ENCODE peak calls at places on chromosomes 11 and 22, in seven cellular contexts. One of them, this sample, is unnamed.

GRCh38 chr11:66081505-66081904 is 11.4 kb downstream of the PACS1 start:
- DNase-seq in endothelial cell of umbilical vein: peak
- DNase-seq in A549: no peak
- DNase-seq in GM12878: no peak
- DNase-seq in WTC11: no peak
- DNase-seq in K562: peak
- DNase-seq in HCT116: no peak
- DNase-seq in this sample: peak

GRCh38 chr11:111918390-111919256 is at the start of gene C11orf52:
- DNase-seq in GM12878: no peak
- DNase-seq in A549: no peak
- DNase-seq in endothelial cell of umbilical vein: peak
- DNase-seq in K562: peak
- DNase-seq in HCT116: peak
- DNase-seq in WTC11: peak
- DNase-seq in this sample: no peak

GRCh38 chr11:101362643-101363042 is 221.2 kb downstream of the TRPC6 start:
- DNase-seq in HCT116: no peak
- DNase-seq in K562: no peak
- DNase-seq in GM12878: no peak
- DNase-seq in WTC11: no peak
- DNase-seq in A549: no peak
- DNase-seq in endothelial cell of umbilical vein: no peak
- DNase-seq in this sample: no peak

GRCh38 chr22:22552630-22553029 is 6.4 kb downstream of the PRAME start:
- DNase-seq in endothelial cell of umbilical vein: no peak
- DNase-seq in WTC11: peak
- DNase-seq in A549: no peak
- DNase-seq in K562: peak
- DNase-seq in GM12878: no peak
- DNase-seq in HCT116: no peak
- DNase-seq in this sample: peak

GRCh38 chr11:45094958-45095690 is 51.3 kb upstream of the PRDM11 start:
- DNase-seq in HCT116: no peak
- DNase-seq in K562: no peak
- DNase-seq in GM12878: no peak
- DNase-seq in A549: no peak
- DNase-seq in endothelial cell of umbilical vein: no peak
- DNase-seq in WTC11: no peak
- DNase-seq in this sample: no peak

GRCh38 chr11:34789196-34789834 is 126.9 kb downstream of the APIP start:
- DNase-seq in endothelial cell of umbilical vein: no peak
- DNase-seq in HCT116: no peak
- DNase-seq in A549: no peak
- DNase-seq in WTC11: no peak
- DNase-seq in K562: no peak
- DNase-seq in GM12878: no peak
- DNase-seq in this sample: no peak

GRCh38 chr11:77047007-77047927 is 13.1 kb downstream of the B3GNT6 start:
- DNase-seq in GM12878: peak
- DNase-seq in K562: peak
- DNase-seq in WTC11: peak
- DNase-seq in HCT116: peak
- DNase-seq in endothelial cell of umbilical vein: peak
- DNase-seq in A549: peak
- DNase-seq in this sample: peak

GRCh38 chr22:38789606-38790005 is 4.3 kb downstream of the DNAL4 start:
- DNase-seq in WTC11: no peak
- DNase-seq in GM12878: no peak
- DNase-seq in K562: no peak
- DNase-seq in endothelial cell of umbilical vein: no peak
- DNase-seq in A549: no peak
- DNase-seq in HCT116: no peak
- DNase-seq in this sample: no peak

GRCh38 chr22:43923191-43923590 is 414 bp upstream of the PNPLA3 start:
- DNase-seq in HCT116: no peak
- DNase-seq in K562: no peak
- DNase-seq in endothelial cell of umbilical vein: peak
- DNase-seq in WTC11: no peak
- DNase-seq in A549: no peak
- DNase-seq in GM12878: no peak
- DNase-seq in this sample: peak

GRCh38 chr11:94968334-94968958 is 4.9 kb downstream of the CWC15 start:
- DNase-seq in K562: no peak
- DNase-seq in A549: no peak
- DNase-seq in WTC11: no peak
- DNase-seq in endothelial cell of umbilical vein: peak
- DNase-seq in GM12878: no peak
- DNase-seq in HCT116: no peak
- DNase-seq in this sample: peak

GRCh38 chr11:95338430-95338991 is 107.5 kb upstream of the SESN3 start:
- DNase-seq in K562: peak
- DNase-seq in A549: no peak
- DNase-seq in WTC11: no peak
- DNase-seq in endothelial cell of umbilical vein: peak
- DNase-seq in GM12878: no peak
- DNase-seq in HCT116: no peak
- DNase-seq in this sample: no peak

GRCh38 chr11:72301486-72301885 is 57.5 kb upstream of the PHOX2A start:
- DNase-seq in WTC11: no peak
- DNase-seq in A549: no peak
- DNase-seq in HCT116: no peak
- DNase-seq in endothelial cell of umbilical vein: no peak
- DNase-seq in K562: no peak
- DNase-seq in GM12878: no peak
- DNase-seq in this sample: no peak

DNA sequence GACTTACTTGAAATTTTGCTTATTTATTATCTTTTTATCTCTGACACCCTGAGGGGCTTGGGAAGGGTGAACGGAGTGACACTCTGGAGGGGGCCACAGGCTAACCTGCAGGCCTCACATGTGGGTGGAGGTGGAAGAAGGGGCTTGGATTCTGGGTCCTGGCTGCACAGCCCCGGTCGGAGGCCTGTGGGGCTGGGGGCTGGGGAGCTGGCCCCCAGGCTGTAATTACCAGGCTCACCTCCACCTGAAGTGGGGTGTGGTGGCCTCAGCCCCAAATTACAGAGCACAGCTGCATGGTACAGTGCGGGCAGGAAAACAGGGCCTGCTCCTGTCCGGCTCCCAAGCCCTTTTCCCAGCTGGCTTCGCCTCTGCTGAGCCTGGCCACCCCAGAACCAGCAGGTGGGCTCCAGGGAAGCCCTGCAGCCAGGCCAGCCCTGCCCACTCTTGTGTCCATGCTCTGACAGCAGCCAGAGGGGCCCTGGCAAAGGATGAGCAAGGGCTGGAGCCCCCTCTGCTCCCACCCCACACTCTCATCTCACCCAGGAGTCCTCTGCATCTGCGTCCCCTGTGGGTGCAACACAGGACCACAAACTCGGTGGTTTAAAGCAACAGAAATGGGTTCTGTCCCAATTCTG is 48.0 kb downstream of the IGF2 start:
- DNase-seq in endothelial cell of umbilical vein: no peak
- DNase-seq in WTC11: no peak
- DNase-seq in A549: no peak
- DNase-seq in K562: no peak
- DNase-seq in GM12878: no peak
- DNase-seq in HCT116: no peak
- DNase-seq in this sample: no peak
- TF ChIP-seq MAX in endothelial cell of umbilical vein: no peak
- TF ChIP-seq MAX in WTC11: no peak
- TF ChIP-seq MAX in A549: no peak
- TF ChIP-seq MAX in K562: no peak
- TF ChIP-seq MAX in GM12878: no peak
- TF ChIP-seq MAX in HCT116: no peak
- TF ChIP-seq MAX in this sample: no peak

DNA sequence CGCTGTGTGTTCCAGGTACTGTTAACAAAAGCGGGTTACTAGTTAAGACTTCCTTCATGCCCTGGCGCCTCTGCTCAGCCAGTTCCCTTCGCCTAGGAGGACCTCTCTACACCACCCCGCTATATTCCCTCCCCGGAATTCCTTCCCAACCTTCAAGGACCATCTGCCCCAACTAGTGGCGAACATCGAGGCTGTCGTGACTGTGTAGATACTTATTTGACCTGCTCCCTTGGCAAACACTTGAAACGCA is 450 bp upstream of the BCL2L13 start:
- DNase-seq in endothelial cell of umbilical vein: no peak
- DNase-seq in HCT116: no peak
- DNase-seq in WTC11: no peak
- DNase-seq in GM12878: no peak
- DNase-seq in A549: peak
- DNase-seq in K562: no peak
- DNase-seq in this sample: no peak
- TF ChIP-seq CTCF in endothelial cell of umbilical vein: no peak
- TF ChIP-seq CTCF in HCT116: no peak
- TF ChIP-seq CTCF in WTC11: no peak
- TF ChIP-seq CTCF in GM12878: no peak
- TF ChIP-seq CTCF in A549: no peak
- TF ChIP-seq CTCF in K562: peak
- TF ChIP-seq CTCF in this sample: no peak

DNA sequence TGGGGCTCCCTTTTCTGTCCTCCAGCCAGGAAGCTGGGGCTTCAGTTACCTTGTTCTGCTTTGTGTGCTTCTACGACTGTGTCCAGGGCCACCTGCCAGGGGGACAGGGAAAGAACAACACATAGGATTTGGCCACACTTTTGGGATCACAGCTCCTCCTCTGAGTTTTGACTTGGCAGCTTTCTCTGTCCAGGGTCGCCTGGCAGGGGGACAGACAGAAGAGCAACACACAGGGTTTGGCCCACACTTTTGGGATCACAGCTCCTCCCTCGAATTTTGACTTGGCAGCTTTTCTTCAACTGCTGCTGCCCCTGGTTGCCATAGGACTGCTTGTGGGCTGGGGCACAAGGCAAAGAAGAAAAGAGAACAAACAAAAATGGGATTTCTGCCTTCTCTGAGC is 19.1 kb downstream of the INCENP start:
- DNase-seq in A549: no peak
- DNase-seq in HCT116: no peak
- DNase-seq in K562: no peak
- DNase-seq in GM12878: no peak
- DNase-seq in endothelial cell of umbilical vein: no peak
- DNase-seq in WTC11: no peak
- DNase-seq in this sample: no peak
- TF ChIP-seq MAX in A549: no peak
- TF ChIP-seq MAX in HCT116: no peak
- TF ChIP-seq MAX in K562: no peak
- TF ChIP-seq MAX in GM12878: no peak
- TF ChIP-seq MAX in endothelial cell of umbilical vein: no peak
- TF ChIP-seq MAX in WTC11: no peak
- TF ChIP-seq MAX in this sample: no peak

GRCh38 chr11:22208151-22208858 is 15.4 kb downstream of the ANO5 start:
- DNase-seq in WTC11: no peak
- DNase-seq in HCT116: no peak
- DNase-seq in A549: no peak
- DNase-seq in GM12878: no peak
- DNase-seq in endothelial cell of umbilical vein: no peak
- DNase-seq in K562: no peak
- DNase-seq in this sample: no peak
- TF ChIP-seq CTCF in WTC11: no peak
- TF ChIP-seq CTCF in HCT116: no peak
- TF ChIP-seq CTCF in A549: no peak
- TF ChIP-seq CTCF in GM12878: no peak
- TF ChIP-seq CTCF in endothelial cell of umbilical vein: no peak
- TF ChIP-seq CTCF in K562: no peak
- TF ChIP-seq CTCF in this sample: no peak

DNA sequence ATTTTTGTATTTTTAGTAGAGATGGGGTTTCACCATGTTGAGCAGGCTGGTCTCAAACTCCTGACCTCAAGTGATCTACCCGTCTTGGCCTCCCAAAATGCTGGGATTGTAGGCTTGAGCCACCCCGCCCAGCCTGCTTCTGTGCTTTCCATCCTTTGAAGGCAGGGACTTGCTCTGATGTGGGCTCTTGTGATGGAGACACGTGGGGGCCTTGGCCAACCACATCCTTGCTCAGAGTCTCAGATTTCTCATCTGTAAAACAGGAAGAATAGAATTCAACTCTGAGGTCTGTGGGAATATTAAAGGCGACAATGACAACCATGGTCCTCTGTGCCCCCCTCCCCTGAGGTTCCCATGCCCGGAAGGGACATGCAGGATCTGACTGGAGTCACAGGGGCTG is 3.8 kb upstream of the GGA1 start:
- DNase-seq in GM12878: no peak
- DNase-seq in HCT116: no peak
- DNase-seq in K562: no peak
- DNase-seq in A549: no peak
- DNase-seq in endothelial cell of umbilical vein: no peak
- DNase-seq in WTC11: no peak
- DNase-seq in this sample: no peak
- TF ChIP-seq MAX in GM12878: peak
- TF ChIP-seq MAX in HCT116: no peak
- TF ChIP-seq MAX in K562: no peak
- TF ChIP-seq MAX in A549: no peak
- TF ChIP-seq MAX in endothelial cell of umbilical vein: no peak
- TF ChIP-seq MAX in WTC11: no peak
- TF ChIP-seq MAX in this sample: peak

GRCh38 chr11:113896156-113896879 is 8.3 kb upstream of the HTR3B start:
- DNase-seq in GM12878: no peak
- DNase-seq in K562: peak
- DNase-seq in WTC11: peak
- DNase-seq in A549: peak
- DNase-seq in endothelial cell of umbilical vein: peak
- DNase-seq in HCT116: peak
- DNase-seq in this sample: peak
- TF ChIP-seq CTCF in GM12878: peak
- TF ChIP-seq CTCF in K562: peak
- TF ChIP-seq CTCF in WTC11: peak
- TF ChIP-seq CTCF in A549: peak
- TF ChIP-seq CTCF in endothelial cell of umbilical vein: peak
- TF ChIP-seq CTCF in HCT116: peak
- TF ChIP-seq CTCF in this sample: peak

DNA sequence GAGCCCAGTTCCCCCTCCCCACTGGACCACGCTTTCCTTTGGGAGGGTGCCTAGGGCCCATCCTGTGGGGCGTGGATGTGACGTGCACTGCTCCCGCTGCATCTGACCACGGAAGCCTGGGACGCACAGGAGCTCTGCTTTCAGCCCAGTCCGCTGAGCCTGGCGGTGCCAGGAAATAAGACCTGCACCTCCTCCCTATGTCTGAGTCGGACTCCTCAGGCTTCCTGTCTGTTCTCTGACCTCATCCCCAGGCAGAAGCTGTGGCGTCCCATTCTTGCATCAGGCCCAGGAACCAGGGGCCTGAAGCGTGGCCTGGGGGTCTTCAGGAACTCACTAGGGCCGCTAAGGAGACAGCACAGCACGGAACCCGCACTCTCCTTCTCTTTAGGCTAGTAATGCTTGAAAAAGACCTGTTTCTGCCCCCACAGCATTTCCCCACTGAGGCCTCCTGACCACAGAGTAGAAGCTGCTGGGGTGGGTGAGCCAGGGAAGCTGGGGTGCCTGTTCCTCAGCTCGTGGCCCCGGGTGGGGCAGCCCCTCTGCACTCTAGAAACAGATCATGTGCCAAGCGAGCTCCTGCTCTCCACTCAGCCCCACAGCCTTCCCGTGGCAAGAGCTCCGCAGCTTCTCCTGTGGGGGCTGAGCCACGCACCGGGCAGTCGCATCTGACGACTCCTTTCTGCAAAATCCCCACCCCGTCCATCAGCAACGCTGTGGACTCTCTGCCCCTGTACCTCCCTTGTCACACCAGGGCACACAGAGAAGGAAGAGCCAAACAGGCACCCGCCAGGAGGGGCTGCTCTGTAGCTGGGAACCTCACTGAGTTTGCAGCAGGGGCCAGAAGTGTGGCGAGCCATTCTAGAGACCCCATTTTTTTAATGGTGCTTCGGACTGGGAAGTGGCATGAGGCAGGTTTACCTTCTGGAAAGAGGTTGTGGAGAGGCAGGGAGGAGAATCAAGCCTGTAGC is 22.6 kb downstream of the MOV10L1 start:
- DNase-seq in WTC11: no peak
- DNase-seq in endothelial cell of umbilical vein: peak
- DNase-seq in K562: no peak
- DNase-seq in A549: no peak
- DNase-seq in GM12878: no peak
- DNase-seq in HCT116: no peak
- DNase-seq in this sample: peak
- TF ChIP-seq MAX in WTC11: no peak
- TF ChIP-seq MAX in endothelial cell of umbilical vein: peak
- TF ChIP-seq MAX in K562: no peak
- TF ChIP-seq MAX in A549: no peak
- TF ChIP-seq MAX in GM12878: no peak
- TF ChIP-seq MAX in HCT116: no peak
- TF ChIP-seq MAX in this sample: peak